ENCODE peak calls at places on chromosome 12, in four cellular contexts. K is suprapubic skin, H is GM12865, A is kidney. J is an unnamed sample.
A peak's percentile ranks its signal among the peaks of the same experiment; 100 is the strongest.

GRCh38 chr12:38892090-38892786 is 13.2 kb downstream of the CPNE8 start:
- DNase-seq in K (no peak), H (peak; percentile 43), A (no peak), J (no peak)

GRCh38 chr12:21881950-21882349 is 59.3 kb downstream of the ABCC9 start:
- DNase-seq in K (no peak), H (no peak), A (no peak), J (no peak)

GRCh38 chr12:114841557-114842251 is 157.7 kb upstream of the TBX3 start:
- DNase-seq in K (no peak), H (no peak), A (no peak), J (peak; percentile 86)

GRCh38 chr12:21336656-21337055 is 1.9 kb upstream of the SLCO1A2 start:
- DNase-seq in K (no peak), H (no peak), A (no peak), J (no peak)

GRCh38 chr12:96240656-96241055 is 46.5 kb downstream of the ELK3 start:
- DNase-seq in K (no peak), H (no peak), A (no peak), J (no peak)

GRCh38 chr12:78229491-78230209 is 399.0 kb downstream of the NAV3 start:
- DNase-seq in K (no peak), H (peak; percentile 72), A (no peak), J (peak; percentile 83)

GRCh38 chr12:47021298-47021697 is 58.1 kb upstream of the PCED1B start:
- DNase-seq in K (no peak), H (peak; percentile 52), A (no peak), J (peak; percentile 73)

GRCh38 chr12:131279281-131279921 is 325.7 kb downstream of the ADGRD1 start:
- DNase-seq in K (peak; percentile 60), H (no peak), A (peak; percentile 68), J (no peak)

GRCh38 chr12:84636801-84637285 is 275.8 kb downstream of the SLC6A15 start:
- DNase-seq in K (no peak), H (no peak), A (no peak), J (no peak)

GRCh38 chr12:65828711-65829339 is 4.5 kb downstream of the HMGA2 start:
- DNase-seq in K (no peak), H (no peak), A (no peak), J (no peak)

J was measured in GM23338.